ENCODE peak calls at places on chromosomes 13 and 19, in four cellular contexts. Z is transverse colon, C is breast epithelium, D is ovary. B is an unnamed sample.

GRCh38 chr13:112012705-112013085 is 54.3 kb upstream of the SOX1 start:
- DNase-seq in Z (no peak), D (no peak), C (no peak), B (no peak)

GRCh38 chr19:13022859-13023636 is 27.8 kb downstream of the NFIX start:
- DNase-seq in D (peak; percentile 93), C (peak; percentile 93), Z (peak; percentile 76), B (no peak)

GRCh38 chr13:27354379-27354778 is 70.0 kb upstream of the GTF3A start:
- DNase-seq in D (no peak), C (no peak), Z (no peak), B (no peak)

GRCh38 chr19:4504297-4504701 is 14.0 kb downstream of the PLIN4 start:
- DNase-seq in D (peak; percentile 74), C (no peak), Z (no peak), B (no peak)

GRCh38 chr19:19599190-19599535 is 19.3 kb downstream of the PBX4 start:
- DNase-seq in C (no peak), Z (no peak), D (no peak), B (no peak)

GRCh38 chr19:55454787-55455243 is 6.6 kb downstream of the ISOC2 start:
- DNase-seq in D (no peak), Z (no peak), C (no peak), B (no peak)

GRCh38 chr13:40439928-40440327 is 226.5 kb downstream of the FOXO1 start:
- DNase-seq in C (no peak), Z (no peak), D (peak; percentile 59), B (no peak)

GRCh38 chr13:59673301-59673700 is 490.4 kb downstream of the DIAPH3 start:
- DNase-seq in Z (no peak), C (no peak), D (no peak), B (no peak)

GRCh38 chr19:18875726-18876125 is 20.2 kb downstream of the CERS1 start:
- DNase-seq in C (no peak), Z (no peak), D (no peak), B (no peak)

GRCh38 chr19:28235606-28236125 is 977.3 kb downstream of the UQCRFS1 start:
- DNase-seq in C (no peak), D (no peak), Z (no peak), B (no peak)

GRCh38 chr13:88544836-88545235 is 873.7 kb downstream of the SLITRK5 start:
- DNase-seq in Z (no peak), C (no peak), D (no peak), B (no peak)

DNA sequence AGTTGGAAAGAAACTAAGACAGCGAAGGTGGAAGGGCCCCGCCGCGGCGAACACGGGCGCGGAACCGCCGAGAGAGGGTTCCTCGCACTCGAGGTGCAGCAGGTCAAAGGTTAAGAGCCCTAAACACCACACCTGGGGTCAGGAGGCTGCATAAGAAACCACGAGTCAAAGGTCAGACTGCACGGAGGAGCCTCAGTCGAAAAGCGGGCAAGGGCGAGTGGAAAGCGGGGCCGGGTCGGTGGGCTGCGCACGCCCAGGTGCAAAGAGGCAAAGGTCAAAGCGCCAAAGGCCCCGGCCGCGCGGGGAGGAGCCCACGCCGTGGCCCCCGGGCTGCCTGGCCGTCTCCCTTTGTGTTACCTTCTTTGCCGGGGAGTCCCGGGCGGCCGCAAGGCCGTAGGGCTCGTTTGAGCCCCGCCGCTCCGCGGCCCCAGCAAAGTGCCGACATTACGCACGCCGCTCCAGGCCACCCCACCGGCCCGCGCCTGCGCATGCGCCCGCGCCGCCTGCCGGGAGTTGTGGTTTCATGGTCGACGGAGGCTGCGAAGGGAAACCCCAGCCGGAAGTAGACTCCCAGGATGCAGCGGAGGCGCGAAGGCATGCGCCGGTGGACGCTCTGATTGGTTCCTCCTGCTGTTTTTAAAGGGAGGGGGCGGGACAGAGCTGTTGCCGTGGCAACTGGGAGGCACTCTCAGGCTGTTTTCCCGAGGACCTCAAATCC is at the start of gene POLRMT:
- DNase-seq in D (peak; percentile 98), Z (peak; percentile 98), C (peak; percentile 98), B (peak; percentile 89)
- TF ChIP-seq CTCF in D (peak; percentile 27), Z (peak; percentile 13), C (no peak), B (no peak)

DNA sequence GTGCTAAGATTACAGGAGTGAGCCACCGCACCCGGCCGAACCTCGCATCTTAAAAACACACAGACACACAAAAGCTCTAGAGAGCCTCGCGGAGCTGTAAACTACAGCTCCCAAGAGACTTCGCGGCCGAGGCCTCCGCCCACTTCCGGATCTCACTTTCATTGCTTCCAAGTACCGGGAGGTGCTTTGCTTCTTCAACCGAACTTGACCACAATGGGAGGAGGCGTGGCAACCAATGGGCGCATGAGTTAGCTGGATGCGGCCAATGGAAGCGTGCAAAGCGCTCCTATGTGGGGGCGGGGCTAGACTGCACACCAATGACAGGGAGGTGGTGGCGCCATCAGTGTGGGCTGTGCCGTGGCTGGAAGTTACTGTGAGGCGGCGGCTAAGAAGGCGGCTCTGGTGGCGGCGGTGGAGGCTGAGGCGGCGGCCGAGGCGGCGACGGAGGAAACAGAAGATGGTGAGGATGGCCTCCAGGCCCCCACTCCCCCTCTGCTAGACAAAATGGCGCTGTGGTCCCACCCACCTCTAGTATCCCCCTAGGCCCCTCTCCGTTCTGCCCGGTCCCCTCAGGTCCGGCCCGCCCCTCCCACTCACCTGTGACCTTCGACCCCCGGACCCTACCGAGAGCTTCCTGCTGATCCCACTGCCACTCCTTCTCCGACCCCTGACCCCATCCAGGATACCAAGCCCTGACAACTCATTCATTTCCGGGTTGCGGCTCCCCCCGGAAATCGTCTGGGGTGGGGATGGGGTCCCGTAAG is at the start of gene DDA1:
- DNase-seq in C (peak; percentile 100), Z (peak; percentile 100), D (peak; percentile 98), B (peak; percentile 95)
- TF ChIP-seq POLR2A in C (no peak), Z (peak; percentile 76), D (peak; percentile 63), B (no peak)

GRCh38 chr19:11551603-11552235 is 7.3 kb downstream of the ELOF1 start:
- DNase-seq in D (peak; percentile 62), Z (peak; percentile 26), C (peak; percentile 64), B (no peak)
- TF ChIP-seq CTCF in D (peak; percentile 34), Z (no peak), C (no peak), B (no peak)

DNA sequence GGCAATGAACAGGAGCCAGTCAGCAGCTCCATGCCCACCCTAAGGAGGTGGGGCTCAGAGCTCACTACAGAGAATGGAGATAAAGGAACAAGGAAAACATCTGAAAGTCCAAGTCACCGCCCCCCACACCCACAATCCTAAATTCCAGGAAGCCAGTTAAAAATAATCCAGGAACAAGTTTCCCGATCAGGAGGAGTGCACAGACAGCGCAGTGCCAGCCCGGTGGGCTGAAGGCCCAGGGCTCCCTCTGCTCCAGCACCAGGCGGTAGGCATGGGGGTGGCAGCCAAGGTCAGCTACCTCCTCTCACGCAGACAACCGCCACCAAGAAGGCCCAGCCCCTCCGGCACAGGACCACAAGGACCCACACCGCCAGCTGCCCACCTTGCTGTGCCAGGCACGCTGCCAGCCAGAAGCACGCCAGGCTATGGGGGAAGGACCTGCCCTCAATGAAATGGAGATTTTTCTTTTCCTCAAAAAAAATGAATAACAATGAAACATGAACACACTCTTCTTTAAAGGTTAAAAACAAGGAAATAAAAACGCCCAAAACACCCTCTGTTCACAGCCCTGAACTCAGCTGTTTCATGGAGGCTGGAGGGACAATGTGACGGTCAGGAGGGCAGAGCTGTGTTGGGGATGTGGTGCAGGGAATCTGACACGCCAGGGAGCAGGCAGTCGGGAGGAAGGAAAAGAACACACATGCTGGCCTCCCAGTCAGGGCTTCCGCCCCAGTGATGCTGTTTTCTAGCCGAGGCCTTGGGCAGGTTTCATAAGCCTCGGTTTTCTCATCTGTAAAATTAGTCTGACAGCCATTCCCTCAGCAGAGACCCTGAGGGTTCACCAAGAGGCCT is 11.0 kb downstream of the STK24 start:
- DNase-seq in Z (peak; percentile 77), C (peak; percentile 38), D (peak; percentile 49), B (no peak)
- TF ChIP-seq POLR2A in Z (peak; percentile 79), C (no peak), D (no peak), B (no peak)

DNA sequence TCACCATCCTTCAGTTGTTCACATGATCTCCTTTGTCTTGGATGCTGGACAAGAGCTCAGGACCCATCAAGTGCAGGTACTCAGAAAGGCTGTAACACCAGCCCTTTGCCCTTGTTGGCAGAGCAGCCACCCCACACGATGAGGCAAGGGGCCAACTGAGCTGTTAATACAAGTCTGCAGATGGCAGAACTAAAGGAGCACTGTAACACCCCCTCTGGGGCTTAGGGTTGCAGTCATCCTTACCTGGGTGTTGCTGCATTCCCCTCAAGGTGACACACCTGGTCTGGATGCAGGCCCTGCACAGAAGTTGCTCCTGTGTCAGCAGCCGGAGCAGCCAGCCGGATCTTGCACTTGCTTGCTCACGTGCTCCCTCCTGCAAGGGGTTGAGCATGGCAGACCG is 52.0 kb downstream of the STARD13 start:
- DNase-seq in C (no peak), D (no peak), Z (no peak), B (no peak)
- TF ChIP-seq CTCF in C (no peak), D (no peak), Z (no peak), B (no peak)

DNA sequence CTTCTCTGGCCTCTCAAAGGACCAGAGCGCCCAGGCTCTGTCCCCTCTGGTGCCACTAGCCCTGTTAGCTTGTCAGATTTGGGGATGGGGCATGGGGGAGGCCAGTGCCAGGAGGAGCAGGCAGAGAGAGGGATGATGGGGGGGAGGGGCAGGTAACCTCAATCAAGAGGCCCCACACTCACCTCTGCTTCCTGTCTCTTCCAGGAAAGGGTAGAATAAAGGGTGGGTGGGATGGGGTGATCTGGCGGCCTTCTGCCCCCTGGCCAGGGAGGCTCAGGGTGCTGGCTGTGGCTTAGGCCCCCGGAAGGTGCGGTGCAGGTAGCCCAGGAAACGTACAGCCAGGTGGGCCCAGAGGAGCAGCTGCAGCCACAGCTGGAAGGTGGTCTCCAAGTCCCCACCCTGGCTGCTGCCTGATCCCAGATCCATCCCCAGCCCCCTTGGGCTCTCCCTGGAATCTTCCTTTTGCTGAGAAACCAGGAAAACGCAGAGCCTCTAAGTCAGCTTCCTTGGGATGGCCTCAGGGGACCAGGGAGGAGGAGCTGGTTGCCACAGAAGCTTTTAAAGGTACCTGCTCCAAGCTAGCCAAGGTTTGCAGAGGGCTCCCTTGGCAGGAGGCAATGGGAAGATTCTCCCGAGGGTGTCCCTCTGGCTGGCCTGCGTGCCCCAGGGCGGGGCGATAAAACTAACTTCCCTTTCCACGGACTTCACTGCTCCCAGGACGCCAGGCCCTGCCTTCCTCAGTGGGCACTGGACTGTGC is 5.3 kb downstream of the PRKACA start:
- DNase-seq in Z (no peak), C (no peak), D (peak; percentile 49), B (no peak)
- TF ChIP-seq POLR2A in Z (no peak), C (no peak), D (no peak), B (no peak)

GRCh38 chr13:113219311-113219940 is 10.0 kb downstream of the CUL4A start:
- DNase-seq in D (no peak), Z (no peak), C (no peak), B (no peak)

GRCh38 chr13:113216165-113217056 is 7.0 kb downstream of the CUL4A start:
- DNase-seq in C (peak; percentile 37), Z (peak; percentile 26), D (no peak), B (no peak)

GRCh38 chr13:113220141-113220598 is 10.8 kb downstream of the CUL4A start:
- DNase-seq in D (no peak), Z (peak; percentile 65), C (no peak), B (no peak)

GRCh38 chr13:113224486-113224885 is 15.1 kb downstream of the CUL4A start:
- DNase-seq in D (no peak), Z (no peak), C (no peak), B (no peak)

GRCh38 chr13:113220877-113221276 is 11.5 kb downstream of the CUL4A start:
- DNase-seq in Z (no peak), D (no peak), C (no peak), B (no peak)
- TF ChIP-seq CTCF in Z (no peak), D (no peak), C (no peak), B (no peak)